ENCODE peak calls at places on chromosomes 1 and 21, in ten cellular contexts. One of them, this sample, is unnamed.

GRCh38 chr1:223641523-223642039 is 23.9 kb downstream of the CAPN8 start:
- DNase-seq in SJSA1: no peak
- DNase-seq in AG04450: no peak
- DNase-seq in pancreas: no peak
- DNase-seq in IMR-90: no peak
- DNase-seq in upper lobe of right lung: no peak
- DNase-seq in caudate nucleus: no peak
- DNase-seq in neural progenitor cell: no peak
- DNase-seq in HL-60: no peak
- DNase-seq in psoas muscle: no peak
- DNase-seq in this sample: no peak

GRCh38 chr1:73333847-73334503 is 864.0 kb downstream of the LRRIQ3 start:
- DNase-seq in psoas muscle: no peak
- DNase-seq in upper lobe of right lung: no peak
- DNase-seq in neural progenitor cell: no peak
- DNase-seq in HL-60: no peak
- DNase-seq in AG04450: no peak
- DNase-seq in IMR-90: no peak
- DNase-seq in caudate nucleus: no peak
- DNase-seq in pancreas: no peak
- DNase-seq in SJSA1: no peak
- DNase-seq in this sample: no peak

GRCh38 chr1:34806396-34806795 is 13.6 kb downstream of the GJA4 start:
- DNase-seq in caudate nucleus: no peak
- DNase-seq in AG04450: no peak
- DNase-seq in psoas muscle: no peak
- DNase-seq in neural progenitor cell: no peak
- DNase-seq in pancreas: no peak
- DNase-seq in HL-60: no peak
- DNase-seq in SJSA1: no peak
- DNase-seq in upper lobe of right lung: no peak
- DNase-seq in IMR-90: peak; percentile 50
- DNase-seq in this sample: no peak

GRCh38 chr1:17475729-17476128 is 36.3 kb upstream of the RCC2 start:
- DNase-seq in HL-60: no peak
- DNase-seq in pancreas: no peak
- DNase-seq in neural progenitor cell: no peak
- DNase-seq in AG04450: peak; percentile 27
- DNase-seq in psoas muscle: no peak
- DNase-seq in caudate nucleus: no peak
- DNase-seq in SJSA1: no peak
- DNase-seq in upper lobe of right lung: no peak
- DNase-seq in IMR-90: peak; percentile 66
- DNase-seq in this sample: no peak

GRCh38 chr1:29271724-29272123 is 35.4 kb downstream of the PTPRU start:
- DNase-seq in AG04450: no peak
- DNase-seq in caudate nucleus: no peak
- DNase-seq in HL-60: no peak
- DNase-seq in neural progenitor cell: peak; percentile 84
- DNase-seq in psoas muscle: peak; percentile 53
- DNase-seq in SJSA1: peak; percentile 84
- DNase-seq in upper lobe of right lung: peak; percentile 87
- DNase-seq in IMR-90: peak; percentile 65
- DNase-seq in pancreas: peak; percentile 51
- DNase-seq in this sample: peak; percentile 85

GRCh38 chr1:228285661-228286504 is 78.0 kb downstream of the OBSCN start:
- DNase-seq in pancreas: no peak
- DNase-seq in psoas muscle: peak; percentile 16
- DNase-seq in SJSA1: no peak
- DNase-seq in AG04450: no peak
- DNase-seq in upper lobe of right lung: peak; percentile 59
- DNase-seq in neural progenitor cell: no peak
- DNase-seq in HL-60: no peak
- DNase-seq in IMR-90: no peak
- DNase-seq in caudate nucleus: no peak
- DNase-seq in this sample: no peak

GRCh38 chr1:106621853-106622252 is 434.6 kb upstream of the PRMT6 start:
- DNase-seq in AG04450: no peak
- DNase-seq in HL-60: no peak
- DNase-seq in upper lobe of right lung: no peak
- DNase-seq in psoas muscle: no peak
- DNase-seq in neural progenitor cell: no peak
- DNase-seq in caudate nucleus: no peak
- DNase-seq in pancreas: no peak
- DNase-seq in IMR-90: no peak
- DNase-seq in SJSA1: no peak
- DNase-seq in this sample: no peak

GRCh38 chr1:45995298-45995697 is 137.1 kb downstream of the PIK3R3 start:
- DNase-seq in caudate nucleus: no peak
- DNase-seq in AG04450: no peak
- DNase-seq in pancreas: no peak
- DNase-seq in IMR-90: peak; percentile 68
- DNase-seq in HL-60: no peak
- DNase-seq in psoas muscle: no peak
- DNase-seq in SJSA1: peak; percentile 46
- DNase-seq in upper lobe of right lung: no peak
- DNase-seq in neural progenitor cell: no peak
- DNase-seq in this sample: no peak

GRCh38 chr1:11541236-11541635 is 62.3 kb downstream of the DISP3 start:
- DNase-seq in neural progenitor cell: no peak
- DNase-seq in IMR-90: no peak
- DNase-seq in pancreas: no peak
- DNase-seq in upper lobe of right lung: no peak
- DNase-seq in psoas muscle: no peak
- DNase-seq in HL-60: no peak
- DNase-seq in caudate nucleus: no peak
- DNase-seq in AG04450: no peak
- DNase-seq in SJSA1: no peak
- DNase-seq in this sample: peak; percentile 47

GRCh38 chr1:68904472-68904871 is 407.6 kb upstream of the DEPDC1 start:
- DNase-seq in AG04450: no peak
- DNase-seq in SJSA1: no peak
- DNase-seq in upper lobe of right lung: no peak
- DNase-seq in psoas muscle: no peak
- DNase-seq in pancreas: no peak
- DNase-seq in IMR-90: no peak
- DNase-seq in neural progenitor cell: peak; percentile 55
- DNase-seq in HL-60: no peak
- DNase-seq in caudate nucleus: peak; percentile 73
- DNase-seq in this sample: no peak

GRCh38 chr1:197314672-197315071 is 46.6 kb downstream of the CRB1 start:
- DNase-seq in upper lobe of right lung: no peak
- DNase-seq in psoas muscle: no peak
- DNase-seq in pancreas: no peak
- DNase-seq in IMR-90: no peak
- DNase-seq in caudate nucleus: peak; percentile 6
- DNase-seq in HL-60: no peak
- DNase-seq in AG04450: no peak
- DNase-seq in neural progenitor cell: no peak
- DNase-seq in SJSA1: no peak
- DNase-seq in this sample: no peak

GRCh38 chr1:223479718-223480425 is 86.7 kb downstream of the CCDC185 start:
- DNase-seq in HL-60: no peak
- DNase-seq in upper lobe of right lung: no peak
- DNase-seq in IMR-90: no peak
- DNase-seq in SJSA1: no peak
- DNase-seq in caudate nucleus: peak; percentile 3
- DNase-seq in psoas muscle: no peak
- DNase-seq in AG04450: no peak
- DNase-seq in pancreas: no peak
- DNase-seq in neural progenitor cell: no peak
- DNase-seq in this sample: no peak

GRCh38 chr21:45140346-45140940 is 66.1 kb downstream of the ADARB1 start:
- DNase-seq in psoas muscle: peak; percentile 77
- DNase-seq in HL-60: peak; percentile 91
- DNase-seq in pancreas: peak; percentile 51
- DNase-seq in neural progenitor cell: peak; percentile 94
- DNase-seq in SJSA1: peak; percentile 92
- DNase-seq in IMR-90: peak; percentile 95
- DNase-seq in upper lobe of right lung: peak; percentile 81
- DNase-seq in AG04450: peak; percentile 88
- DNase-seq in caudate nucleus: peak; percentile 59
- DNase-seq in this sample: peak; percentile 79

GRCh38 chr1:214012418-214012817 is 24.6 kb downstream of the PROX1 start:
- DNase-seq in IMR-90: no peak
- DNase-seq in neural progenitor cell: no peak
- DNase-seq in pancreas: no peak
- DNase-seq in HL-60: no peak
- DNase-seq in psoas muscle: no peak
- DNase-seq in caudate nucleus: no peak
- DNase-seq in upper lobe of right lung: no peak
- DNase-seq in AG04450: no peak
- DNase-seq in SJSA1: no peak
- DNase-seq in this sample: no peak
- H3K27ac ChIP-seq in IMR-90: no peak overlapping the region
- H3K27ac ChIP-seq in neural progenitor cell: no peak overlapping the region
- H3K27ac ChIP-seq in pancreas: no peak overlapping the region
- H3K27ac ChIP-seq in HL-60: no peak overlapping the region
- H3K27ac ChIP-seq in psoas muscle: no peak overlapping the region
- H3K27ac ChIP-seq in caudate nucleus: no peak overlapping the region
- H3K27ac ChIP-seq in upper lobe of right lung: no peak overlapping the region
- H3K27ac ChIP-seq in AG04450: no peak overlapping the region
- H3K27ac ChIP-seq in SJSA1: no peak overlapping the region
- H3K27ac ChIP-seq in this sample: no peak overlapping the region

GRCh38 chr1:201918343-201918742 is 28.0 kb downstream of the LMOD1 start:
- DNase-seq in caudate nucleus: no peak
- DNase-seq in HL-60: no peak
- DNase-seq in SJSA1: no peak
- DNase-seq in IMR-90: no peak
- DNase-seq in upper lobe of right lung: no peak
- DNase-seq in pancreas: no peak
- DNase-seq in AG04450: no peak
- DNase-seq in neural progenitor cell: no peak
- DNase-seq in psoas muscle: no peak
- DNase-seq in this sample: no peak
- H3K27ac ChIP-seq in caudate nucleus: no peak overlapping the region
- H3K27ac ChIP-seq in HL-60: no peak overlapping the region
- H3K27ac ChIP-seq in SJSA1: peak overlapping the region; percentile 68
- H3K27ac ChIP-seq in IMR-90: peak overlapping the region; percentile 97
- H3K27ac ChIP-seq in upper lobe of right lung: peak overlapping the region; percentile 75
- H3K27ac ChIP-seq in pancreas: no peak overlapping the region
- H3K27ac ChIP-seq in AG04450: peak overlapping the region; percentile 93
- H3K27ac ChIP-seq in neural progenitor cell: no peak overlapping the region
- H3K27ac ChIP-seq in psoas muscle: peak overlapping the region; percentile 63
- H3K27ac ChIP-seq in this sample: peak overlapping the region; percentile 75

GRCh38 chr1:162056043-162056442 is 13.4 kb upstream of the NOS1AP start:
- DNase-seq in upper lobe of right lung: peak; percentile 67
- DNase-seq in pancreas: peak; percentile 49
- DNase-seq in AG04450: peak; percentile 23
- DNase-seq in IMR-90: peak; percentile 67
- DNase-seq in neural progenitor cell: peak; percentile 83
- DNase-seq in HL-60: peak; percentile 64
- DNase-seq in SJSA1: peak; percentile 68
- DNase-seq in psoas muscle: peak; percentile 40
- DNase-seq in caudate nucleus: peak; percentile 65
- DNase-seq in this sample: peak; percentile 50
- H3K27ac ChIP-seq in upper lobe of right lung: no peak overlapping the region
- H3K27ac ChIP-seq in pancreas: no peak overlapping the region
- H3K27ac ChIP-seq in AG04450: no peak overlapping the region
- H3K27ac ChIP-seq in IMR-90: no peak overlapping the region
- H3K27ac ChIP-seq in neural progenitor cell: no peak overlapping the region
- H3K27ac ChIP-seq in HL-60: no peak overlapping the region
- H3K27ac ChIP-seq in SJSA1: no peak overlapping the region
- H3K27ac ChIP-seq in psoas muscle: no peak overlapping the region
- H3K27ac ChIP-seq in caudate nucleus: no peak overlapping the region
- H3K27ac ChIP-seq in this sample: no peak overlapping the region

GRCh38 chr1:219576931-219577330 is 36.0 kb downstream of the ZC3H11B start:
- DNase-seq in IMR-90: no peak
- DNase-seq in neural progenitor cell: no peak
- DNase-seq in AG04450: no peak
- DNase-seq in SJSA1: no peak
- DNase-seq in psoas muscle: no peak
- DNase-seq in HL-60: no peak
- DNase-seq in upper lobe of right lung: no peak
- DNase-seq in caudate nucleus: no peak
- DNase-seq in pancreas: no peak
- DNase-seq in this sample: no peak
- H3K27ac ChIP-seq in IMR-90: no peak overlapping the region
- H3K27ac ChIP-seq in neural progenitor cell: no peak overlapping the region
- H3K27ac ChIP-seq in AG04450: no peak overlapping the region
- H3K27ac ChIP-seq in SJSA1: no peak overlapping the region
- H3K27ac ChIP-seq in psoas muscle: no peak overlapping the region
- H3K27ac ChIP-seq in HL-60: no peak overlapping the region
- H3K27ac ChIP-seq in upper lobe of right lung: no peak overlapping the region
- H3K27ac ChIP-seq in caudate nucleus: no peak overlapping the region
- H3K27ac ChIP-seq in pancreas: no peak overlapping the region
- H3K27ac ChIP-seq in this sample: no peak overlapping the region

GRCh38 chr1:170074250-170075157 is at the start of gene KIFAP3:
- DNase-seq in caudate nucleus: peak; percentile 96
- DNase-seq in psoas muscle: peak; percentile 98
- DNase-seq in HL-60: peak; percentile 98
- DNase-seq in neural progenitor cell: peak; percentile 99
- DNase-seq in SJSA1: peak; percentile 98
- DNase-seq in IMR-90: peak; percentile 96
- DNase-seq in AG04450: peak; percentile 91
- DNase-seq in upper lobe of right lung: peak; percentile 99
- DNase-seq in pancreas: peak; percentile 97
- DNase-seq in this sample: peak; percentile 98
- H3K27ac ChIP-seq in caudate nucleus: peak within 1 kb of the TSS; percentile 52
- H3K27ac ChIP-seq in psoas muscle: peak within 1 kb of the TSS; percentile 77
- H3K27ac ChIP-seq in HL-60: peak within 1 kb of the TSS; percentile 40
- H3K27ac ChIP-seq in neural progenitor cell: no peak within 1 kb of the TSS
- H3K27ac ChIP-seq in SJSA1: peak within 1 kb of the TSS; percentile 21
- H3K27ac ChIP-seq in IMR-90: peak within 1 kb of the TSS; percentile 39
- H3K27ac ChIP-seq in AG04450: peak within 1 kb of the TSS; percentile 21
- H3K27ac ChIP-seq in upper lobe of right lung: peak within 1 kb of the TSS; percentile 80
- H3K27ac ChIP-seq in pancreas: peak within 1 kb of the TSS; percentile 45
- H3K27ac ChIP-seq in this sample: peak within 1 kb of the TSS; percentile 60

This sample was measured in left lung.